ENCODE peak calls at places on chromosomes 16 and 17, in four cellular contexts. Z, H, L and B are unnamed samples. For H3K27me3, the result is how much of the 10 kb centered on the place peaks cover.

GRCh38 chr16:79768594-79768993 is 168.1 kb upstream of the MAF start:
- DNase-seq in Z (no peak), L (no peak), H (no peak), B (no peak)

GRCh38 chr17:50607522-50607921 is 27.2 kb upstream of the ABCC3 start:
- DNase-seq in H (no peak), Z (no peak), L (no peak), B (no peak)

GRCh38 chr17:40251576-40251975 is 32.5 kb downstream of the WIPF2 start:
- DNase-seq in Z (peak), L (peak), H (no peak), B (no peak)

GRCh38 chr16:615122-615521 is 15.7 kb upstream of the WFIKKN1 start:
- DNase-seq in L (no peak), Z (no peak), H (no peak), B (no peak)

GRCh38 chr17:61591018-61591417 is at the start of gene NACA2:
- DNase-seq in Z (no peak), H (no peak), L (no peak), B (no peak)

GRCh38 chr17:38595892-38596291 is 9.9 kb downstream of the SRCIN1 start:
- DNase-seq in L (no peak), H (no peak), Z (no peak), B (no peak)

GRCh38 chr17:75535119-75535537 is 9.6 kb downstream of the LLGL2 start:
- DNase-seq in H (no peak), L (no peak), Z (peak), B (peak)

GRCh38 chr17:7886227-7887037 is 2.2 kb upstream of the CHD3 start:
- DNase-seq in L (peak), Z (peak), H (peak), B (peak)

GRCh38 chr17:82239401-82239925 is 10.6 kb downstream of the SLC16A3 start:
- DNase-seq in Z (no peak), L (no peak), H (no peak), B (no peak)

GRCh38 chr17:14458724-14459123 is 157.8 kb downstream of the HS3ST3B1 start:
- DNase-seq in Z (no peak), L (no peak), H (no peak), B (no peak)

GRCh38 chr16:29007865-29008593 is 23.2 kb downstream of the LAT start:
- DNase-seq in L (no peak), Z (no peak), H (no peak), B (no peak)

GRCh38 chr16:81163671-81164070 is 67.5 kb upstream of the GCSH start:
- DNase-seq in H (no peak), Z (peak), L (no peak), B (peak)

GRCh38 chr16:69482410-69482951 is 58.1 kb downstream of the CYB5B start:
- DNase-seq in Z (no peak), L (peak), H (no peak), B (no peak)

GRCh38 chr17:1590747-1591473 is 28.3 kb upstream of the PITPNA start:
- DNase-seq in L (no peak), H (no peak), Z (peak), B (no peak)
- H3K27me3 ChIP-seq in L (under half), H (under half), Z (under half), B (under half)

GRCh38 chr17:71099003-71099710 is 929.8 kb downstream of the KCNJ2 start:
- DNase-seq in Z (no peak), H (no peak), L (peak), B (no peak)

GRCh38 chr17:71098071-71098470 is 928.7 kb downstream of the KCNJ2 start:
- DNase-seq in Z (no peak), H (no peak), L (no peak), B (no peak)
- H3K4me3 ChIP-seq in Z (no peak), H (no peak), L (no peak), B (no peak)

DNA sequence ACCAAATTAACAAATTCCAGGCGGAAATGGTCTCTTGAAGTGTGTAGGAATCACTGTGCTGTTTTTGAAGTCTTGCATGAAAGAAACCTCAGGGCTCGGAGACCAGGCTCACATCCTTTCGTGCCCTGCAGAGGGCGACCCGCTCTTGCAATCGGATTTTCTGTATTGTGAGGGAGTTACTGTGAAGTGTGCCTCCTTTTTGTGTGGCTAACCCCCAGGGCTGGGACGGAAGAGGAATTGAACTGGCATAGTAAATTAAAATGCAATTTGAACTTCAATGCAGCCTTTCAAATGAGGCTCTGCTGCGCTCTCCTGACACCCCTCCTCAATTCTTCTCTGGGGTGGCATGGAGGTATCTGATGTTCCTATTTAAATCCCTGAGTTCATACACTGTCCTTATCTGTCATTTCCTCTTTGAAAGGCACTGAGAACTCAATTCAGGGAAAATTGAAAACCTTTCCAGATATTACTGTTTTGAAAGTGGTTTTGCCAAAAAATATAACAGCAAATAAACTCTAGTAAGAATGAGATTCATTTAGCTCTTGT is 51.5 kb upstream of the MGAT5B start:
- DNase-seq in L (peak), Z (peak), H (peak), B (peak)
- TF ChIP-seq CTCF in L (peak), Z (peak), H (peak), B (peak)

GRCh38 chr16:13041180-13041579 is 139.8 kb downstream of the SHISA9 start:
- DNase-seq in H (no peak), L (no peak), Z (no peak), B (no peak)

GRCh38 chr16:13042291-13042690 is 140.9 kb downstream of the SHISA9 start:
- DNase-seq in L (no peak), Z (no peak), H (no peak), B (no peak)

GRCh38 chr16:13038591-13038990 is 137.2 kb downstream of the SHISA9 start:
- DNase-seq in L (no peak), Z (no peak), H (no peak), B (no peak)

GRCh38 chr16:13039526-13039925 is 138.1 kb downstream of the SHISA9 start:
- DNase-seq in Z (no peak), L (no peak), H (no peak), B (no peak)

DNA sequence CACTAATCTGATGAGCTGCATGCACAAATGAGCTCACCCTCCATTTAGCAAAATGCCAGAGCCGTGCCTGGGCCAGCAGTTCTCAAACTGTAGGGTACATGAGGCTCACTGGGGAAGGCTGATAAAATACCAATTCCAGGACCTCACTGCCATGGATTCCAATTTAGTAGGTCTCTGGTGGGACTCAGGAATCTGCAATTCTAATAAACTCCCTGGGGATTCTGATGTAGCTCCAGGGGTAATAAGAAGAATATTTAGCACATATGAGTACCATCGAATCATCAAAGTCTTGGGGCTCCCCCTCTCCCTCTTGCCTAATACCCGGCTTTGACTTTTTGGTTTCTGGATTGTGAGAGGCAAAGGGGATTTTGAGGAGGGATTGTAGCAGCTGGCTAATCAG is 140.2 kb downstream of the SHISA9 start:
- DNase-seq in H (no peak), Z (no peak), L (no peak), B (no peak)
- H3K27me3 ChIP-seq in H (under half), Z (under half), L (under half), B (under half)

GRCh38 chr16:2701713-2702437 is 18.1 kb downstream of the PRSS27 start:
- DNase-seq in Z (no peak), L (no peak), H (no peak), B (no peak)

GRCh38 chr16:2698996-2699750 is 16.9 kb downstream of the KCTD5 start:
- DNase-seq in L (no peak), Z (no peak), H (no peak), B (no peak)

GRCh38 chr16:2701272-2701671 is 18.8 kb downstream of the PRSS27 start:
- DNase-seq in H (no peak), Z (no peak), L (no peak), B (no peak)

GRCh38 chr16:2699791-2700600 is 17.7 kb downstream of the KCTD5 start:
- DNase-seq in Z (no peak), H (no peak), L (no peak), B (no peak)

GRCh38 chr16:2700786-2701185 is 18.5 kb downstream of the KCTD5 start:
- DNase-seq in L (no peak), H (no peak), Z (no peak), B (no peak)
- H3K4me3 ChIP-seq in L (no peak), H (no peak), Z (no peak), B (no peak)

GRCh38 chr17:64641499-64641898 is 20.6 kb downstream of the SMURF2 start:
- DNase-seq in H (no peak), Z (peak), L (no peak), B (peak)
- TF ChIP-seq CTCF in H (no peak), Z (no peak), L (no peak), B (no peak)

GRCh38 chr17:79686476-79686875 is 44.3 kb upstream of the ENPP7 start:
- DNase-seq in Z (no peak), L (no peak), H (no peak), B (no peak)

GRCh38 chr17:79681628-79682261 is 49.0 kb upstream of the ENPP7 start:
- DNase-seq in Z (no peak), H (no peak), L (no peak), B (no peak)

GRCh38 chr17:79683365-79683764 is 47.4 kb upstream of the ENPP7 start:
- DNase-seq in H (no peak), Z (no peak), L (no peak), B (no peak)

GRCh38 chr17:79684132-79684985 is 46.4 kb upstream of the ENPP7 start:
- DNase-seq in L (no peak), Z (no peak), H (no peak), B (no peak)

GRCh38 chr17:79685121-79685520 is 45.6 kb upstream of the ENPP7 start:
- DNase-seq in H (no peak), L (no peak), Z (no peak), B (no peak)
- H3K27me3 ChIP-seq in H (under half), L (under half), Z (under half), B (under half)

GRCh38 chr17:42521036-42521435 is 15.0 kb upstream of the NAGLU start:
- DNase-seq in Z (no peak), L (no peak), H (no peak), B (no peak)
- H3K4me3 ChIP-seq in Z (no peak), L (no peak), H (no peak), B (no peak)